ENCODE peak calls at places on chromosomes 16 and 17, in five cellular contexts. L, W, C, T and O are unnamed samples.

GRCh38 chr16:67528870-67529638 is 425 bp downstream of the RIPOR1 start:
- DNase-seq in T (peak; percentile 53), W (no peak), L (peak; percentile 48), C (peak; percentile 16), O (peak; percentile 40)

GRCh38 chr17:60421273-60422161 is 772 bp upstream of the CHCT1 start:
- DNase-seq in W (peak; percentile 51), C (peak; percentile 41), L (peak; percentile 90), T (peak; percentile 26), O (no peak)

GRCh38 chr17:35095741-35096140 is 23.9 kb downstream of the RAD51D start:
- DNase-seq in L (no peak), T (no peak), C (no peak), W (no peak), O (no peak)

GRCh38 chr16:8908779-8909468 is 26.8 kb downstream of the LITAFD start:
- DNase-seq in C (no peak), W (no peak), L (no peak), T (no peak), O (no peak)

GRCh38 chr16:87375426-87376135 is 8.0 kb downstream of the FBXO31 start:
- DNase-seq in T (no peak), L (no peak), C (no peak), W (no peak), O (no peak)

GRCh38 chr17:54408741-54409140 is 491.9 kb upstream of the TOM1L1 start:
- DNase-seq in C (no peak), T (no peak), L (peak; percentile 90), W (no peak), O (no peak)

GRCh38 chr17:41697122-41697962 is 8.7 kb downstream of the EIF1 start:
- DNase-seq in T (no peak), W (no peak), C (no peak), L (no peak), O (peak; percentile 38)

GRCh38 chr17:3724373-3725077 is 822 bp downstream of the HASPIN start:
- DNase-seq in W (no peak), T (no peak), L (no peak), C (no peak), O (no peak)

GRCh38 chr16:75762746-75763145 is 36.5 kb upstream of the CPHXL start:
- DNase-seq in W (no peak), T (no peak), L (no peak), C (no peak), O (no peak)

GRCh38 chr17:69166957-69167356 is 25.3 kb upstream of the ABCA6 start:
- DNase-seq in T (no peak), W (no peak), L (no peak), C (no peak), O (no peak)

GRCh38 chr17:29062215-29062614 is 19.3 kb downstream of the PIPOX start:
- DNase-seq in T (no peak), C (no peak), L (no peak), W (no peak), O (no peak)

GRCh38 chr17:28008526-28008925 is 34.0 kb upstream of the NLK start:
- DNase-seq in T (no peak), C (no peak), L (peak; percentile 71), W (no peak), O (peak; percentile 61)

GRCh38 chr16:50615891-50616290 is 65.2 kb downstream of the SNX20 start:
- DNase-seq in C (no peak), L (no peak), T (no peak), W (no peak), O (no peak)